ENCODE peak calls at places on chromosomes 13 and 19, in four cellular contexts. C is GM12878, O is uterus, T is prostate gland. J is an unnamed sample. For H3K4me1, the result is how much of the 10 kb centered on the place peaks cover.

GRCh38 chr13:51758691-51759090 is 45.3 kb downstream of the DHRS12 start:
- DNase-seq in O (no peak), T (no peak), C (no peak), J (no peak)

GRCh38 chr19:34226036-34226435 is 28.3 kb upstream of the GARRE1 start:
- DNase-seq in T (no peak), C (no peak), O (no peak), J (no peak)

GRCh38 chr19:10461047-10461949 is 41.0 kb downstream of the PDE4A start:
- DNase-seq in O (peak), T (peak), C (peak), J (no peak)

GRCh38 chr19:57706346-57706745 is 2.7 kb downstream of the ZNF154 start:
- DNase-seq in T (no peak), C (no peak), O (no peak), J (no peak)

GRCh38 chr19:31278555-31279435 is 70.4 kb downstream of the TSHZ3 start:
- DNase-seq in C (no peak), T (no peak), O (no peak), J (no peak)

GRCh38 chr13:53368948-53369347 is 340.3 kb downstream of the OLFM4 start:
- DNase-seq in O (no peak), T (no peak), C (no peak), J (no peak)

GRCh38 chr13:97212540-97213146 is 9.5 kb upstream of the MBNL2 start:
- DNase-seq in T (no peak), O (no peak), C (no peak), J (peak)

GRCh38 chr13:24660023-24660806 is 20.0 kb upstream of the ATP12A start:
- DNase-seq in O (no peak), T (no peak), C (no peak), J (no peak)

GRCh38 chr13:97521726-97522125 is 87.8 kb downstream of the RAP2A start:
- DNase-seq in C (no peak), O (no peak), T (no peak), J (no peak)

GRCh38 chr13:23960566-23961156 is 63.4 kb upstream of the C1QTNF9B start:
- DNase-seq in T (no peak), O (no peak), C (no peak), J (no peak)

GRCh38 chr19:30227661-30228112 is 144.5 kb upstream of the ZNF536 start:
- DNase-seq in T (peak), O (no peak), C (no peak), J (no peak)

GRCh38 chr19:12730054-12730453 is 4.4 kb downstream of the TRIR start:
- DNase-seq in C (no peak), O (no peak), T (no peak), J (no peak)

GRCh38 chr13:64778002-64778401 is 2452.1 kb downstream of the PCDH9 start:
- DNase-seq in C (no peak), O (no peak), T (no peak), J (no peak)

GRCh38 chr13:103639326-103639725 is 573.1 kb upstream of the SLC10A2 start:
- DNase-seq in O (no peak), C (no peak), T (no peak), J (no peak)

GRCh38 chr19:53772943-53773342 is 51.2 kb downstream of the NLRP12 start:
- DNase-seq in C (no peak), T (peak), O (peak), J (no peak)

GRCh38 chr19:55867101-55867500 is 30.8 kb downstream of the NLRP4 start:
- DNase-seq in T (no peak), C (no peak), O (no peak), J (no peak)

GRCh38 chr13:21402586-21403307 is 56.4 kb downstream of the ZDHHC20 start:
- DNase-seq in C (no peak), O (no peak), T (no peak), J (no peak)

GRCh38 chr19:12933287-12934072 is at the start of gene FARSA:
- DNase-seq in C (peak), T (peak), O (peak), J (no peak)

GRCh38 chr19:35153701-35154534 is 617 bp upstream of the FXYD5 start:
- DNase-seq in O (no peak), T (no peak), C (no peak), J (no peak)

GRCh38 chr19:49637865-49638350 is 2.0 kb downstream of the RRAS start:
- DNase-seq in O (peak), C (no peak), T (peak), J (no peak)

GRCh38 chr13:73722120-73722519 is 412.1 kb downstream of the KLF12 start:
- DNase-seq in C (peak), T (no peak), O (no peak), J (no peak)

GRCh38 chr13:38687246-38688229 is 661 bp downstream of the FREM2 start:
- DNase-seq in T (peak), O (no peak), C (no peak), J (no peak)

GRCh38 chr19:35081201-35081600 is 34.4 kb upstream of the FXYD3 start:
- DNase-seq in T (no peak), O (no peak), C (no peak), J (no peak)

GRCh38 chr13:40377783-40378182 is 288.7 kb downstream of the FOXO1 start:
- DNase-seq in C (no peak), T (no peak), O (peak), J (no peak)

GRCh38 chr19:280541-281007 is 10.6 kb downstream of the PLPP2 start:
- DNase-seq in T (no peak), C (no peak), O (no peak), J (no peak)

GRCh38 chr13:65966991-65967451 is 1263.1 kb downstream of the PCDH9 start:
- DNase-seq in C (no peak), O (no peak), T (no peak), J (no peak)

GRCh38 chr13:62320129-62320724 is 904.6 kb upstream of the PCDH20 start:
- DNase-seq in C (peak), O (no peak), T (no peak), J (no peak)

GRCh38 chr19:3407556-3408516 is 41.5 kb downstream of the NFIC start:
- DNase-seq in T (peak), C (no peak), O (peak), J (no peak)

GRCh38 chr19:51029718-51030117 is 3.3 kb upstream of the KLK11 start:
- DNase-seq in T (no peak), O (no peak), C (no peak), J (no peak)

GRCh38 chr13:95724252-95724651 is 47.3 kb downstream of the DNAJC3 start:
- DNase-seq in T (no peak), C (no peak), O (no peak), J (no peak)

GRCh38 chr13:99386911-99387788 is 80.0 kb upstream of the GPR183 start:
- DNase-seq in T (no peak), C (peak), O (no peak), J (peak)

GRCh38 chr13:23349127-23349897 is 84.2 kb downstream of the SACS start:
- DNase-seq in T (no peak), C (no peak), O (no peak), J (no peak)

GRCh38 chr19:2573916-2574315 is 98.0 kb downstream of the GADD45B start:
- DNase-seq in T (no peak), C (no peak), O (no peak), J (no peak)

GRCh38 chr13:49125964-49126363 is 94.2 kb upstream of the MLNR start:
- DNase-seq in O (no peak), T (no peak), C (no peak), J (no peak)

GRCh38 chr13:49124693-49125304 is 95.3 kb upstream of the MLNR start:
- DNase-seq in T (no peak), O (no peak), C (no peak), J (no peak)
- H3K4me1 ChIP-seq in T (under half), O (under half), C (under half), J (under half)

GRCh38 chr19:13953021-13953531 is 767 bp downstream of the DCAF15 start:
- DNase-seq in O (no peak), T (peak), C (no peak), J (no peak)
- TF ChIP-seq POLR2A in O (no peak), T (peak), C (no peak), J (no peak)

DNA sequence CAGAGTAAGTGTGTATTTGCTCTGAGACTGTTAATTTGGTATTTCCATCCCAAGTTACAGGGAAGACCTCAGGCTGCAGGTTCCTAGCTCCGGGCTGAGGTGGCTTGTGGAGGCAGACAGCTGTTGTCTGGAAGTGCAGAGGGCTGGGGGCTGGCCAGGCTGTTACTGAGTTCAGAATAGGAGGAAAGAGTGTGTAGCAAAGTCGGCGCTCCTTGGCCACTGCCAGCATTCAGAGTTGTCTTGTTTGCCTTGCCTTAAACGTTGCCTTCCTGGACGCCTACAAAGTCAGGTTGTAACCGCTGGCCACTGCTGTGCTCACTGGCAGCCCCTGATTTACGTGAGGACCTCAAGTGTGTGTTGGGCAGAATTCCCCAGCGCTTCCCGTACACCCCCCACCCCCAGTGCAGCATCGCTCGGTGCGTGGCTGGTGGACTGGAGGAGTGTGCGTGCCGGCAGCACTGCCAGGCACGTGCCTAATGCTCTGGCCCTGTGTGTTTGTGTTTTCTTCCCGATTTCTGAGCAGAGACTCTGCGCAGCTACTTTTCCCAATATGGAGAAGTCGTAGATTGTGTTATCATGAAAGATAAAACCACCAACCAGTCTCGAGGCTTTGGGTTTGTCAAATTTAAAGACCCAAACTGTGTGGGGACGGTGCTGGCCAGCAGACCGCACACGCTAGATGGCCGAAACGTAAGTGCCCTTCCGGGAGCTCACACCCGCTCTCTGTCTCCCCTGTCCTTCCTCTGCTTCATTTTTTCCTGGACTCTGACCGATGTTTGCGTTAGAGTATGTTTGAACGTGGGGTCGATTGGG is 10.5 kb downstream of the DAZAP1 start:
- DNase-seq in O (no peak), C (no peak), T (no peak), J (no peak)
- H3K4me1 ChIP-seq in O (under half), C (under half), T (under half), J (half or more)

GRCh38 chr19:8512115-8512967 is 1.6 kb downstream of the ZNF414 start:
- DNase-seq in O (no peak), C (no peak), T (no peak), J (no peak)

GRCh38 chr19:8512991-8513686 is 828 bp downstream of the ZNF414 start:
- DNase-seq in T (no peak), C (no peak), O (no peak), J (no peak)

GRCh38 chr19:8511573-8512101 is 2.3 kb downstream of the ZNF414 start:
- DNase-seq in O (no peak), C (no peak), T (no peak), J (no peak)

GRCh38 chr19:8515317-8515716 is 1.4 kb upstream of the ZNF414 start:
- DNase-seq in C (no peak), T (no peak), O (no peak), J (no peak)

GRCh38 chr19:8513687-8514504 is at the start of gene ZNF414:
- DNase-seq in O (peak), T (peak), C (peak), J (peak)
- TF ChIP-seq POLR2A in O (peak), T (peak), C (peak), J (peak)

DNA sequence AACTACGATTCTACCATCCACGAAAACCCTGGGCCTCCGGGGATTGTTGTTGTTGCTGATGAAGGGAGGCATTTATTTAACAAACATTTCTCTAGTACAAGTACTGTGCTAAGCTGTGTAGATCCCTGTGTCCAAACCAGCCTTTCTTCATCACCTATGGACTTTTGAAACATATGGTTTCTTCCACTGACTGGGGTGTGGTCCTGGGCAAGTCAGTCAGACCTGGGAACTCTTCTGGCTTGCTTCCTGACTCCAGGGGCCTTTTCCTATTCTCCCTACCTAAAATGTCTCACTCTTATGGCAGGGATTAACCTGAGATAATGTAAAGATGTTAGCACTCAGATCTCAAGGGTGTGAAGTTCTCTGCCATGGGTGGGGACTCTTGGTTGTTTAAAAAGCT is 46.8 kb downstream of the EFNB2 start:
- DNase-seq in T (no peak), O (no peak), C (no peak), J (no peak)
- H3K4me1 ChIP-seq in T (under half), O (under half), C (under half), J (under half)

GRCh38 chr13:46386996-46387851 is at the start of gene RUBCNL:
- DNase-seq in O (no peak), T (no peak), C (no peak), J (no peak)
- TF ChIP-seq POLR2A in O (peak), T (no peak), C (peak), J (no peak)

DNA sequence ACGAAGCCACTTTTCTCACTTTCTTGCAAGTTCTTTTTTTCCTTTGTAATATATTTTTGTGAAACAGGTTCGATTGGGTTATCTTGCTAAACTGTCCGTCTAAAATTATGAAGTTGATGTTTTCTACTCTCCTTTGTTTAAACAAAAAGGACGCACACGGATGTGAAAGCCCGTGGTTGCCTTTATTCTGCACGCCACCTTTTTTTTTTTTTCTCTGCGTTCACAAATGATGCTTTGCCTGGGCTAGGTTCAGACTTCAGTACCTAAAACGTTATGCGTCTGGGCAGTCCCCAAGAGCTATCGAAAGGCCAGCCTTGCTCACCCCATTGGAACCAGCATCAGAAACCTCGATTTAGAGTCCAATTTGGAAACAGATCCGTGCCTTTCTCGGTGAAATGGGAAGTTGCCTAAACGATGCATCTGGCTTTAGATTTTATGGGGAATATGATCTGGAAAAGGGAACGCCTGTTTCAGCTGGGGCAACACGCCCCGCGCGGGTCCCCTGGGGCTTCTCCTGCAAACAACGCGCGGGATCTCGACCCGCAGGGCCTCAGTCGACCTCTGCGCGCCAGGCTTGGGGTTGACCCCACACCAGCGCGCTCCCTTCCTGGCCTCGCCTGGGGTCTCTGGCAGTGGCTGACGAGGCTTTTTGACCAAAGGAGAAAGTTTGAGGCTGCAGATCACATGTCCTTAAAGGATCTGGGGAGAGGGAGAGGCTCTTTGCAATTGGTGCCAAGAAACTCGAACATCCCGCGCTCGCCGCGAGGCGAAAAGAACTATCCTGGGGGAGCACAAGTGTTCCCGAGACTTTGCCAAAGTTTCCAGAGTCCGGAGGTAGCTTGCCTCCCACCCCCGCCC is 114.0 kb downstream of the KCNRG start:
- DNase-seq in T (no peak), O (peak), C (no peak), J (no peak)
- H3K4me1 ChIP-seq in T (under half), O (under half), C (half or more), J (under half)

DNA sequence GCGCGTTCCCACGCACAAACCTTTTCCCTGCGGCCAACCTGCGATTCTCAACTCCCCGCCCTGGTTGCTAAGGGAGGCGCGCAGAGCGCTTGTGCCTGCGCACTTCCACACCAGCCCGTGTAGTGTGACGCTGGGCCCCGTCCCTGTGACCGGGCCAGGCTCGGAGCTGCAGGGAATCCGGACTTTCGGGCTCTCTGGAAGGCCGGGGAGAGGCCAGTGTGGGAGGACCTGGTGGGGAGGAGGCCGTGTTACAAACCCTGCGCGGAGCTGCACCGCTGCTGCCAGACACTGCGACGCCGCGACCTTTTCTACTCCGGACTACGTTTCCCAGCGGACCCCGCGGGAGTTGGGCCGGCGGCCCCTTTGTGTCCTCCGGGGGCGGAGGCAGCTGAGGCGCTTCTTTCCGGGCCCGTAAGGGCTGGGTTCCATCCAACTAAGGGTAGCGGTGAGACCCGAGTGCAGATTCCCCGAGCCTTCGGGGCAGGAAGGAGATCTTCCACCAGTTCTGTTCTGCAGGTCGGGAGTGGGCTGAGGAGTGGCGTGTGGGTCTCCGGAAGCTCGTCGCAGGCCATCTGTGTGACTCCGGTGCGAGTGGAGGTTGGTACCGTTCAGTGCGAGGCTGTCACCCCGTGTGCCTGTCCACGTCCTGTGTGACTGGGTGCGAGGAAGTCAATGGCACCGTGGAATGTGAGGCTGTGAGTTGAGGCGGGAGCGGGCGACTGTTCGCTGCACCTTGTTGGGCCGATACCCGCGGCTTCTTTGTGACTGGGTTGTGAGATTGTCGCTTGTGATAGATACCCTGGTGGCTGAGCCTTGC is at the start of gene ZNF570:
- DNase-seq in O (peak), C (peak), T (peak), J (no peak)
- TF ChIP-seq POLR2A in O (peak), C (peak), T (peak), J (peak)